ENCODE peak calls at places on chromosomes 16 and 17, in seven cellular contexts. O is cerebellum; Y is T-helper 1 cell; B is erythroblast; P is stimulated activated naive CD8-positive, alpha-beta T cell treated with anti-CD3 and anti-CD28 coated beads, Interleukin-15, Interleukin-2, amounts not matched to agents 100 U/mL and 50 U/mL, for 24 hours; R is AG08396; K is HEK293T. F is an unnamed sample.

GRCh38 chr16:82782715-82783251 is 156.0 kb downstream of the CDH13 start:
- DNase-seq in O (peak), Y (no peak), B (no peak), P (no peak), R (no peak), K (no peak), F (peak)

GRCh38 chr16:56848056-56848936 is 16.7 kb upstream of the SLC12A3 start:
- DNase-seq in O (no peak), Y (no peak), B (no peak), P (no peak), R (no peak), K (no peak), F (no peak)

GRCh38 chr17:30905742-30906100 is 317 bp downstream of the TEFM start:
- DNase-seq in O (peak), Y (no peak), B (no peak), P (peak), R (peak), K (peak), F (peak)

GRCh38 chr17:29615048-29615385 is 7.7 kb downstream of the CORO6 start:
- DNase-seq in O (no peak), Y (peak), B (peak), P (peak), R (no peak), K (no peak), F (peak)

GRCh38 chr17:7586673-7587419 is 3.0 kb downstream of the SOX15 start:
- DNase-seq in O (no peak), Y (no peak), B (peak), P (no peak), R (no peak), K (peak), F (no peak)

GRCh38 chr17:30021708-30022317 is 80.4 kb downstream of the EFCAB5 start:
- DNase-seq in O (peak), Y (peak), B (peak), P (peak), R (peak), K (peak), F (peak)

GRCh38 chr16:1163567-1164055 is 10.7 kb downstream of the CACNA1H start:
- DNase-seq in O (peak), Y (no peak), B (no peak), P (no peak), R (no peak), K (no peak), F (no peak)

GRCh38 chr16:57995721-57996405 is 4.6 kb downstream of the ZNF319 start:
- DNase-seq in O (no peak), Y (no peak), B (no peak), P (no peak), R (no peak), K (no peak), F (no peak)

GRCh38 chr16:76081936-76082335 is 195.3 kb upstream of the CNTNAP4 start:
- DNase-seq in O (no peak), Y (no peak), B (no peak), P (no peak), R (no peak), K (no peak), F (no peak)

GRCh38 chr16:10661737-10662136 is 33.0 kb downstream of the TEKT5 start:
- DNase-seq in O (no peak), Y (no peak), B (no peak), P (no peak), R (no peak), K (no peak), F (no peak)

GRCh38 chr17:1467898-1468492 is 12.0 kb upstream of the CRK start:
- DNase-seq in O (no peak), Y (no peak), B (no peak), P (no peak), R (no peak), K (no peak), F (peak)

F was measured in nephron progenitor cell.